ENCODE peak calls at places on chromosomes 6 and 20, in ten cellular contexts. F is transverse colon; R is body of pancreas; A is activated CD8-positive, alpha-beta memory T cell treated with anti-CD3 and anti-CD28 coated beads for 1 hour; G is stimulated activated naive CD4-positive, alpha-beta T cell treated with Interleukin-2 at 50 U/mL for 16 hours; X is ureter; B is upper lobe of left lung; M is RKO; L is GM03348; N is heart right ventricle. D is an unnamed sample.

GRCh38 chr6:79048611-79049010 is 29.4 kb downstream of the PHIP start:
- DNase-seq in R (no peak), G (no peak), A (no peak), B (no peak), X (no peak), L (peak), N (no peak), M (peak), F (no peak), D (no peak)

GRCh38 chr20:61115627-61116026 is 136.4 kb upstream of the CDH4 start:
- DNase-seq in X (no peak), M (no peak), N (no peak), F (no peak), G (no peak), B (no peak), L (no peak), R (no peak), A (no peak), D (no peak)

GRCh38 chr20:47334022-47334551 is 22.4 kb downstream of the ZMYND8 start:
- DNase-seq in R (no peak), G (no peak), X (no peak), N (no peak), A (no peak), F (peak), M (peak), B (no peak), L (peak), D (peak)

GRCh38 chr6:17665132-17665531 is 41.6 kb downstream of the NUP153 start:
- DNase-seq in N (no peak), M (no peak), A (no peak), L (no peak), R (no peak), G (no peak), F (no peak), B (no peak), X (no peak), D (no peak)

GRCh38 chr20:8254911-8255582 is 123.0 kb downstream of the PLCB1 start:
- DNase-seq in M (no peak), X (no peak), A (no peak), N (no peak), G (no peak), R (no peak), L (no peak), B (no peak), F (no peak), D (no peak)

GRCh38 chr20:59518881-59519706 is 85.2 kb upstream of the PHACTR3 start:
- DNase-seq in F (peak), G (no peak), M (peak), N (no peak), A (no peak), X (no peak), B (no peak), L (peak), R (peak), D (peak)

GRCh38 chr6:12298017-12298958 is 8.1 kb downstream of the EDN1 start:
- DNase-seq in B (no peak), N (no peak), G (no peak), R (no peak), F (no peak), L (no peak), M (no peak), A (no peak), X (no peak), D (no peak)

GRCh38 chr6:15389759-15390723 is 144.2 kb downstream of the JARID2 start:
- DNase-seq in A (no peak), G (no peak), R (no peak), F (no peak), M (no peak), L (peak), B (no peak), N (no peak), X (no peak), D (no peak)

GRCh38 chr20:17885076-17885475 is 83.5 kb downstream of the SNX5 start:
- DNase-seq in R (no peak), X (no peak), M (no peak), N (no peak), A (no peak), L (no peak), G (no peak), B (no peak), F (no peak), D (no peak)

GRCh38 chr6:133568970-133569889 is 319.7 kb upstream of the TCF21 start:
- DNase-seq in M (peak), A (no peak), F (peak), L (peak), G (no peak), B (no peak), R (no peak), X (no peak), N (no peak), D (peak)

GRCh38 chr6:97293198-97293696 is 10.2 kb upstream of the MMS22L start:
- DNase-seq in N (no peak), M (no peak), L (no peak), G (no peak), R (no peak), X (no peak), F (no peak), B (no peak), A (no peak), D (no peak)

GRCh38 chr6:14269434-14269833 is 151.9 kb downstream of the CD83 start:
- DNase-seq in N (no peak), G (no peak), A (no peak), L (no peak), R (no peak), X (no peak), M (no peak), B (no peak), F (no peak), D (no peak)

GRCh38 chr6:41053056-41053455 is at the start of gene APOBEC2:
- DNase-seq in R (peak), G (no peak), L (no peak), X (no peak), M (no peak), B (no peak), F (no peak), N (peak), A (no peak), D (no peak)

GRCh38 chr6:137165375-137166246 is 7.8 kb downstream of the IL22RA2 start:
- DNase-seq in F (peak), X (peak), B (no peak), N (peak), L (peak), M (no peak), G (peak), A (no peak), R (peak), D (peak)

GRCh38 chr6:33279971-33280511 is 3.1 kb downstream of the B3GALT4 start:
- DNase-seq in G (no peak), M (peak), A (no peak), N (no peak), X (no peak), B (no peak), F (no peak), L (peak), R (no peak), D (peak)

GRCh38 chr6:33430991-33431879 is 11.4 kb downstream of the SYNGAP1 start:
- DNase-seq in G (peak), L (peak), R (no peak), B (peak), M (peak), X (peak), A (peak), N (peak), F (peak), D (no peak)

GRCh38 chr20:2619961-2620595 is 32.4 kb upstream of the NOP56 start:
- DNase-seq in A (no peak), B (no peak), X (no peak), R (no peak), M (peak), L (no peak), G (no peak), F (no peak), N (no peak), D (peak)

GRCh38 chr6:149129401-149130077 is 188.0 kb upstream of the TAB2 start:
- DNase-seq in N (no peak), F (no peak), X (no peak), G (no peak), M (peak), B (no peak), A (no peak), R (no peak), L (peak), D (no peak)

GRCh38 chr6:170405311-170405975 is 98.9 kb downstream of the FAM120B start:
- DNase-seq in X (no peak), A (no peak), B (no peak), R (no peak), G (no peak), N (no peak), M (peak), L (peak), F (no peak), D (peak)

GRCh38 chr6:54876871-54877270 is 30.3 kb downstream of the FAM83B start:
- DNase-seq in G (no peak), N (no peak), B (no peak), F (no peak), L (no peak), R (no peak), M (no peak), A (no peak), X (no peak), D (no peak)

GRCh38 chr20:35279533-35280174 is 1.7 kb upstream of the MMP24OS start:
- DNase-seq in A (no peak), F (no peak), X (no peak), R (no peak), M (no peak), L (no peak), G (no peak), N (no peak), B (no peak), D (no peak)

GRCh38 chr6:134676307-134677281 is 273.3 kb downstream of the ALDH8A1 start:
- DNase-seq in R (no peak), G (no peak), X (no peak), B (no peak), M (no peak), F (peak), N (no peak), A (no peak), L (no peak), D (no peak)

GRCh38 chr20:50731930-50732690 is 730 bp downstream of the PARD6B start:
- DNase-seq in A (no peak), G (no peak), B (no peak), R (peak), N (no peak), F (no peak), L (no peak), X (peak), M (peak), D (no peak)

GRCh38 chr6:157304840-157305675 is 18.3 kb downstream of the TMEM242 start:
- DNase-seq in N (no peak), G (no peak), L (peak), A (no peak), F (peak), X (no peak), B (no peak), R (no peak), M (no peak), D (no peak)

GRCh38 chr20:61761453-61762207 is 304.1 kb downstream of the TAF4 start:
- DNase-seq in F (no peak), A (no peak), R (no peak), X (no peak), L (no peak), B (peak), M (no peak), G (no peak), N (no peak), D (no peak)

GRCh38 chr6:157656437-157657005 is 166.5 kb upstream of the SNX9 start:
- DNase-seq in R (no peak), L (no peak), X (no peak), M (no peak), G (no peak), N (no peak), A (no peak), F (no peak), B (no peak), D (no peak)

GRCh38 chr6:158653577-158654354 is 3.9 kb downstream of the SYTL3 start:
- DNase-seq in R (peak), F (peak), G (peak), L (no peak), A (peak), M (no peak), B (no peak), X (peak), N (peak), D (peak)

GRCh38 chr6:18025591-18025990 is 38.2 kb upstream of the KIF13A start:
- DNase-seq in R (no peak), A (no peak), B (no peak), F (no peak), L (no peak), G (no peak), M (no peak), X (no peak), N (no peak), D (no peak)

GRCh38 chr6:1068068-1068467 is 243.8 kb upstream of the FOXQ1 start:
- DNase-seq in A (no peak), R (no peak), X (no peak), G (no peak), B (no peak), F (no peak), M (no peak), L (no peak), N (no peak), D (no peak)

GRCh38 chr6:3359091-3359752 is 97.6 kb downstream of the SLC22A23 start:
- DNase-seq in F (no peak), X (no peak), G (no peak), M (no peak), B (no peak), L (peak), R (no peak), A (no peak), N (no peak), D (no peak)

GRCh38 chr6:130981409-130981808 is 81.6 kb downstream of the EPB41L2 start:
- DNase-seq in A (no peak), R (no peak), G (no peak), X (no peak), L (peak), F (no peak), M (no peak), N (no peak), B (no peak), D (no peak)

GRCh38 chr6:163078712-163079111 is 335.8 kb upstream of the QKI start:
- DNase-seq in A (no peak), X (no peak), N (no peak), G (no peak), R (no peak), M (no peak), L (no peak), B (no peak), F (no peak), D (no peak)